ENCODE peak calls at places on chromosomes 7 and 10, in five cellular contexts. A is IMR-90, H is heart left ventricle, L is A549, C is GM12891. M is an unnamed sample.

GRCh38 chr7:1270181-1270580 is 37.5 kb downstream of the UNCX start:
- DNase-seq in A (no peak), H (peak; percentile 46), L (no peak), C (no peak), M (no peak)

GRCh38 chr10:75487087-75487784 is 55.8 kb downstream of the LRMDA start:
- DNase-seq in A (no peak), H (no peak), L (no peak), C (no peak), M (no peak)

GRCh38 chr10:50561266-50561665 is 62.5 kb downstream of the SGMS1 start:
- DNase-seq in A (peak; percentile 97), H (no peak), L (no peak), C (no peak), M (no peak)

GRCh38 chr10:91163269-91163708 is 57.2 kb upstream of the PCGF5 start:
- DNase-seq in A (peak; percentile 62), H (peak; percentile 86), L (peak; percentile 65), C (peak; percentile 62), M (peak; percentile 7)

GRCh38 chr7:888081-889024 is 12.0 kb downstream of the GET4 start:
- DNase-seq in A (no peak), H (peak; percentile 61), L (no peak), C (no peak), M (no peak)

GRCh38 chr10:42859256-42859655 is 76.7 kb downstream of the BMS1 start:
- DNase-seq in A (no peak), H (no peak), L (no peak), C (no peak), M (no peak)

GRCh38 chr7:22430457-22430856 is 69.5 kb downstream of the STEAP1B start:
- DNase-seq in A (peak; percentile 83), H (no peak), L (peak; percentile 26), C (no peak), M (no peak)

GRCh38 chr10:108787932-108788331 is 1135.4 kb downstream of the XPNPEP1 start:
- DNase-seq in A (peak; percentile 63), H (no peak), L (no peak), C (no peak), M (no peak)

GRCh38 chr7:30160329-30160728 is 25.5 kb downstream of the MTURN start:
- DNase-seq in A (no peak), H (no peak), L (no peak), C (no peak), M (no peak)

GRCh38 chr10:127196227-127196954 is at the start of gene INSYN2A:
- DNase-seq in A (peak; percentile 44), H (no peak), L (peak; percentile 46), C (no peak), M (no peak)

GRCh38 chr10:32210306-32211045 is 136.5 kb downstream of the EPC1 start:
- DNase-seq in A (peak; percentile 59), H (no peak), L (peak; percentile 78), C (no peak), M (no peak)

GRCh38 chr10:77586719-77587423 is 50.7 kb downstream of the KCNMA1 start:
- DNase-seq in A (peak; percentile 98), H (no peak), L (peak; percentile 71), C (no peak), M (no peak)

GRCh38 chr10:1923998-1924397 is 186.7 kb upstream of the ADARB2 start:
- DNase-seq in A (no peak), H (no peak), L (no peak), C (no peak), M (no peak)

GRCh38 chr10:28879875-28880381 is 202.6 kb downstream of the BAMBI start:
- DNase-seq in A (no peak), H (no peak), L (no peak), C (no peak), M (no peak)

GRCh38 chr7:149209518-149210269 is 14.3 kb downstream of the ZNF282 start:
- DNase-seq in A (peak; percentile 55), H (no peak), L (peak; percentile 74), C (peak; percentile 58), M (no peak)

GRCh38 chr7:38321515-38321944 is 48.1 kb upstream of the TARP start:
- DNase-seq in A (peak; percentile 82), H (no peak), L (no peak), C (no peak), M (no peak)

GRCh38 chr10:17147884-17148494 is 18.4 kb upstream of the CUBN start:
- DNase-seq in A (peak; percentile 38), H (no peak), L (no peak), C (no peak), M (no peak)

DNA sequence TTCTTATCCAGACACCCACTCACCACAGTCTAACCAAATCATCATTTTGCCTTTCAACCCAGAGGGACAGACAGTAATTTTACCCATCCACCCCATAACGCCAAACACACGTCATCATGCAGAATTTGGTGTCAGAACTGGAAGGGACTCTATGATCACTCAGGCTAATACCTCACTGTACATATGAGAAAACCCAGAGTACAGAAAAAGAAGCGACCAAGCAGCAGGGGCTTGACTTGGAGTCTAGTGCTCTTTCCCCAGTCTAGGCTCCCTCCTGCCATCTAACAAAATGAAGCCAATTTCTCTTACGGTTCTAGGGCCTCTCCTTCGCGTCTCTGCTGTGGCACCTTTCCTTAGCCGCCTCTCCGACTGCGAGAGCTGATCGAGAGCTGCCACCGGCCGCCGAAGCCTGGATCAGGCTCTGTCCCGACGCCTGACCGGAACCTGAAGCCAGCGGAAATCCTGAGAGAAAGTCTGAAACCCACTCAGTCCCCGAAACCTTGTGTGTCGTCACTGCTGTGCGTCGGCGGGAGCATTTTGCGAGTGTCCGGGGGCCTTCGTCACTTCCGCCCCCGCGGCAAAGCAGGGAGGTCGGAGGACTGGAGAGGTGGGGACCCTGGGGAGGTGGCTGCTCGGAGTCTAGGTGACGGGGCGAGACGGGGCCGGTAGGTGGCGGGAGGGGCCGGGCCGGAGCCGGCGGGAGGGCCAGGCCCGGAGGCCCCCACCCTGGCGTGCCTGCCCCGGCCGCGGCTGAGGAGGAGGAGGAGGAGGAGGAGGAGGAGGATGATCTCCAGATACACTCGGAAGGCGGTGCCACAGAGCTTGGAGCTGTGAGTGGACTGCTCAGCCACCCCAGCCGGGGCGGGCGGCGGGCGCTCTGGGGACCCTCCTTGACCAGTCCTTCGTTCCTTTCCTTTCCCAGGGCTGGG is at the start of the genes ECD and FAM149B1:
- DNase-seq in A (peak; percentile 94), H (peak; percentile 95), L (peak; percentile 95), C (peak; percentile 78), M (peak; percentile 50)
- TF ChIP-seq POLR2A in A (peak; percentile 98), H (peak; percentile 95), L (peak; percentile 81), C (peak; percentile 87), M (peak; percentile 92)

GRCh38 chr10:48598243-48598935 is 6.5 kb downstream of the ARHGAP22 start:
- DNase-seq in A (no peak), H (no peak), L (no peak), C (no peak), M (no peak)
- TF ChIP-seq POLR2A in A (no peak), H (no peak), L (no peak), C (no peak), M (no peak)

DNA sequence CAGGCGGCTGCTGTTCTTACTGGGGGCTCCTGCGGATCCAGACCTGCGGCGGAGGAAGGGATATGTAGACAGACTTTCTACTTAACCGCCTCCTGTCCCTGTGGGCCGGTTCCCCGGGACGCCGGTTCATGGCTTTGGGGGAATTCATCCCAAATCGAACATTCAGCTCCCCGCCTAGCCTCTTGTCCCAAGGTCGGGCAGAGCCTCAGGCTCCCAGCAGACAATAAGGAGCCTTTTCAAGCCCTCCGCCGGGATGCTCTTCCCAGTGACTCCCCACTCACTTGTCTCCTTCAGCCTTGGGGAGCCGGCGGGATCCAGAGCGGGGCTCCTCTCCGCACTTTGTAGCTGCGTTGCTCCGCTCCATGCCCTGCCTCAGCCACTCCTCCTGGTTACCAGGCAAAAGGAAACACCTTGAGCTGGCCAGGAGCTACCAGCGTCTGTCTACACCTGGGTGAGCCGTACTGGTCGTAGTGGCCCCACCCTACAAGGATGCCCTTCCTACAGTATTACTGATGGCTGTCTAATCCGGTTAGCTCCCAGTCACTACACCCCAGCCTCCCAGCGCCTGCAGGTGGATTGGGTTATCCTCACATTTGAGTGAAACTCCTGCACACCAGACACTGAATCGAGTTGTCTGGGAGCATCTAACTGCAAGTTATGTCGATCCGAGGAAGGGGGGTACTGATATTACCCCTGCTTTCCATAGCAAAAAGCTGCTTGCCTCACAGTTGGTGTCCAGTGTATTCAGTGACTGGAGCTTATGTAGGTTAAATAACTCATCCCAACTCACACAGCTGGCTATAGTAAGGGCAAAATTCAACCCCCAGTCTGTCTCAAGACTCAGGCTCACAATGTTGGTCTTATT is at the start of gene C10orf95:
- DNase-seq in A (no peak), H (no peak), L (no peak), C (no peak), M (no peak)
- TF ChIP-seq POLR2A in A (no peak), H (no peak), L (no peak), C (no peak), M (no peak)

DNA sequence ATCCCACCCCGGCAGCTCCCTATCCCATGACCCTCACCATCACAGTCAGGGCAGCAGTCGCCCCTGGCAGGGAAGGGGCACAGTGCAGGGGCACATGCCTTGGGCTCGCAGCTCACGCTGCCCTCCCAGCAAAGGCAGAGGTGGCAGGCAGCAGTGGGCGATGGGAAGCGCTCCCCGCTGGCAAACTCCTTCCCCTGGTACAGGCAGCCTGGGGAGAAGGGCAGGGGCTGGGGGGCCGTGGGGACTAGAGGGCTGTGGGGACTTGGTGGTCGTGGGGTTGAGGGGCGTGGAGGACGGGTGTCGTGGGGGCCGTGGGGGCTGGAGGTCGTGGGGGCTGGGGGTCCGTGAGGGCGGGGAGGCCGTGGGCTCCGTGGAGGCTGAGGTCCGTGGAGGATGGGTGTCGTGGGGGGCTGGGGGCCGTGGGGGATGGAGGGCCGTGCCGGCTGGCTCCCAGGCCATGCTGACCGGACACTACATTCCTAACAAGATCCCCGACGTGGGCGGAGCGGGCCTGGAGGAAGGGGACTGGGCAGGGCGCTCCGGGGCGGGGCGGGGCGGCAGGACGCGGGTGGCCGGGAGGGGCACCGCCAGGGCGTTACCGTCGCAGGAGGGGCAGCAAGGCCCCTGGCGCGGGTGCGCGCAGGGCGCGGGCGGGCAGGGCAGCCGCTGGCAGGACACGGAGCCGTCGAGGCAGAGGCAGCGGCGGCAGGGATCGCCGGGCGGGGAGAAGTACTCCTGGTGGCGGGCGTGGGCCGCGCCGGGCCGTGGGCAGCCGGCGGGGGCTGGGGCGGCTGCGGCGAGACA is 20.0 kb downstream of the KCP start:
- DNase-seq in A (no peak), H (peak; percentile 73), L (peak; percentile 44), C (no peak), M (no peak)
- TF ChIP-seq POLR2A in A (no peak), H (no peak), L (no peak), C (no peak), M (peak; percentile 28)

GRCh38 chr10:45001382-45002148 is 842 bp downstream of the ZNF22 start:
- DNase-seq in A (peak; percentile 69), H (peak; percentile 77), L (peak; percentile 23), C (peak; percentile 55), M (no peak)
- TF ChIP-seq POLR2A in A (no peak), H (no peak), L (no peak), C (no peak), M (peak; percentile 10)

GRCh38 chr10:80598951-80599350 is 61.2 kb downstream of the SH2D4B start:
- DNase-seq in A (no peak), H (no peak), L (no peak), C (no peak), M (no peak)
- TF ChIP-seq POLR2A in A (no peak), H (no peak), L (no peak), C (no peak), M (no peak)